ENCODE peak calls at places on chromosomes 2 and 18, in five cellular contexts. W is SK-N-SH, E is HepG2, C is GM12878, K is K562. Y is an unnamed sample.

GRCh38 chr2:181174880-181175590 is 194.6 kb downstream of the UBE2E3 start:
- DNase-seq in W (no peak), C (no peak), K (no peak), E (no peak), Y (no peak)

GRCh38 chr2:219521066-219521880 is 7.0 kb downstream of the ASIC4 start:
- DNase-seq in W (peak; percentile 91), K (peak; percentile 70), C (no peak), E (peak; percentile 33), Y (peak; percentile 79)

GRCh38 chr2:196174424-196174823 is 3.0 kb upstream of the STK17B start:
- DNase-seq in W (no peak), C (no peak), E (no peak), K (no peak), Y (no peak)

GRCh38 chr18:76348267-76349066 is 146.6 kb downstream of the ZNF516 start:
- DNase-seq in K (no peak), E (peak; percentile 81), C (no peak), W (no peak), Y (no peak)

GRCh38 chr2:144370937-144371584 is 148.9 kb downstream of the ZEB2 start:
- DNase-seq in C (no peak), W (no peak), E (peak; percentile 40), K (peak; percentile 21), Y (no peak)

GRCh38 chr18:73683618-73684238 is 463.9 kb downstream of the FBXO15 start:
- DNase-seq in W (no peak), E (no peak), C (no peak), K (no peak), Y (no peak)

GRCh38 chr2:225429718-225430117 is 30.2 kb downstream of the NYAP2 start:
- DNase-seq in K (no peak), W (peak; percentile 58), C (no peak), E (no peak), Y (no peak)

GRCh38 chr2:239234826-239235175 is 166.0 kb downstream of the HDAC4 start:
- DNase-seq in E (no peak), W (no peak), K (no peak), C (no peak), Y (no peak)

GRCh38 chr2:54775710-54776109 is 52.2 kb downstream of the EML6 start:
- DNase-seq in E (no peak), W (no peak), K (no peak), C (no peak), Y (no peak)

GRCh38 chr2:181678033-181678586 is 2.2 kb downstream of the NEUROD1 start:
- DNase-seq in W (no peak), K (peak; percentile 55), E (peak; percentile 45), C (no peak), Y (peak; percentile 42)

GRCh38 chr2:100791936-100792308 is 28.0 kb upstream of the NPAS2 start:
- DNase-seq in K (no peak), E (no peak), C (no peak), W (no peak), Y (no peak)

GRCh38 chr18:63409301-63409700 is 13.0 kb downstream of the VPS4B start:
- DNase-seq in K (no peak), E (no peak), W (no peak), C (no peak), Y (no peak)

GRCh38 chr2:190382851-190383250 is 25.3 kb upstream of the MFSD6 start:
- DNase-seq in E (peak; percentile 62), K (peak; percentile 27), W (peak; percentile 30), C (peak; percentile 43), Y (peak; percentile 14)

GRCh38 chr2:199258291-199258690 is 199.4 kb downstream of the SATB2 start:
- DNase-seq in W (no peak), C (no peak), K (no peak), E (no peak), Y (no peak)

GRCh38 chr2:199457147-199458016 is at the start of gene SATB2:
- DNase-seq in W (peak; percentile 47), E (no peak), K (peak; percentile 25), C (no peak), Y (peak; percentile 38)

GRCh38 chr18:26657618-26658581 is 109.5 kb upstream of the KCTD1 start:
- DNase-seq in K (no peak), C (no peak), E (no peak), W (peak; percentile 51), Y (no peak)

GRCh38 chr18:63137999-63138448 is 181.5 kb downstream of the BCL2 start:
- DNase-seq in K (no peak), W (no peak), E (no peak), C (no peak), Y (no peak)

GRCh38 chr2:62199392-62200125 is 3.6 kb downstream of the B3GNT2 start:
- DNase-seq in K (no peak), C (no peak), W (no peak), E (no peak), Y (no peak)

GRCh38 chr18:45687617-45688016 is 36.4 kb upstream of the SLC14A1 start:
- DNase-seq in C (no peak), E (no peak), W (no peak), K (peak; percentile 53), Y (no peak)

GRCh38 chr18:44943201-44943881 is 262.7 kb downstream of the SETBP1 start:
- DNase-seq in W (no peak), E (no peak), C (no peak), K (no peak), Y (no peak)

GRCh38 chr2:187194049-187194448 is 254.0 kb downstream of the CALCRL start:
- DNase-seq in K (no peak), E (no peak), W (no peak), C (no peak), Y (no peak)

GRCh38 chr18:63366270-63366990 is 576 bp downstream of the KDSR start:
- DNase-seq in W (peak; percentile 76), K (peak; percentile 45), E (peak; percentile 64), C (no peak), Y (peak; percentile 30)

GRCh38 chr2:169301596-169302330 is 60.6 kb downstream of the LRP2 start:
- DNase-seq in W (no peak), C (no peak), E (no peak), K (no peak), Y (no peak)

GRCh38 chr2:221096651-221097567 is 475.2 kb downstream of the EPHA4 start:
- DNase-seq in E (no peak), K (no peak), W (no peak), C (no peak), Y (no peak)

GRCh38 chr18:30280861-30281470 is 761.6 kb downstream of the DSC3 start:
- DNase-seq in C (no peak), K (peak; percentile 23), W (peak; percentile 1), E (peak; percentile 42), Y (peak; percentile 46)

GRCh38 chr2:240708457-240708856 is 16.8 kb downstream of the AQP12A start:
- DNase-seq in E (no peak), K (no peak), C (no peak), W (no peak), Y (no peak)

DNA sequence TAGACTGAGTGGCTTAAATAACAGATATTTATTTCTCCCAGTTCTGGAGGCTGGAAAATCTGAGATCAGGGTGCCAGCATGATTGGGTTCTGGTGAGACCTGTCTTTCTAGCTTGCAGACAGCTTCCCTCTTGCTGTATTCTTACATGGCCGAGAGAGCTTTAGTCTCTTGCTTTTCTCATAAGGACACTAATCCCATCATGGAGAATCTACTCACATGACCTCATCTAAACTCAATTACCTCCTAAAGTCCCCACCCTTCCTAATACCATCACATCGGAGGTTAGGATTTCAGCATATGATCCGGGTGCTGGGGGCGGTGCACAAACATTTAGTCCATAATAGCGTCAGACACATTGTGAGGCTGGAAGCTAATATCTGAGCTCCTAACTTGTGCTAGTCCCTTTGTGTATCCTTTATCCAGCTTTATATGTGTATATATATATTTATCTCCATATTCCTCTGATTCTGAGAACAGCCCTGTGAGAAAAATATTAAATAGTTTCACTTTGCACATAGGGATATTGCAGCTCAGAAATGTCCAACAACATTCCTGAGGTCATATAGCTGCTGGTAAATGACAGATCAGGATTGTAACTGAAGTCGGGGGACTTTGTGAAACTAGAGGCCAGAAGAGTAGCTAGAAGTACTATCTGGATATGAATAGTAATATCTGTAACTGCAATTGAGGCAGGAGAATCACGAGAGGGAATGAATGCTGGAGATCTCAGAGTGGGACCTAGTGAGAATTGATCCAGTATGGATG is 28.9 kb downstream of the MARCHF4 start:
- DNase-seq in K (no peak), C (no peak), W (no peak), E (no peak), Y (no peak)
- TF ChIP-seq FOXM1 in K (no peak), C (no peak), W (no peak), E (no peak), Y (no peak)

GRCh38 chr18:60372141-60372540 is 434 bp downstream of the MC4R start:
- DNase-seq in W (no peak), E (no peak), C (no peak), K (no peak), Y (no peak)

GRCh38 chr18:60377778-60378469 is 5.3 kb upstream of the MC4R start:
- DNase-seq in W (no peak), C (no peak), E (no peak), K (no peak), Y (no peak)

GRCh38 chr18:60372598-60372997 is at the start of gene MC4R:
- DNase-seq in K (no peak), E (no peak), C (no peak), W (peak; percentile 77), Y (peak; percentile 28)
- TF ChIP-seq FOXM1 in K (no peak), E (no peak), C (no peak), W (no peak), Y (no peak)

GRCh38 chr2:202718614-202719013 is 83.8 kb downstream of the FAM117B start:
- DNase-seq in E (peak; percentile 43), C (no peak), W (peak; percentile 36), K (no peak), Y (peak; percentile 27)
- TF ChIP-seq FOXM1 in E (no peak), C (no peak), W (no peak), K (no peak), Y (no peak)

GRCh38 chr2:236747426-236747825 is 177.8 kb downstream of the ACKR3 start:
- DNase-seq in W (no peak), E (no peak), C (no peak), K (no peak), Y (no peak)

GRCh38 chr2:236748801-236749200 is 179.2 kb downstream of the ACKR3 start:
- DNase-seq in W (no peak), E (no peak), C (no peak), K (no peak), Y (no peak)

GRCh38 chr2:236748385-236748784 is 178.8 kb downstream of the ACKR3 start:
- DNase-seq in E (no peak), W (no peak), K (no peak), C (no peak), Y (no peak)

GRCh38 chr2:236747925-236748324 is 178.3 kb downstream of the ACKR3 start:
- DNase-seq in W (no peak), E (no peak), C (no peak), K (no peak), Y (no peak)

DNA sequence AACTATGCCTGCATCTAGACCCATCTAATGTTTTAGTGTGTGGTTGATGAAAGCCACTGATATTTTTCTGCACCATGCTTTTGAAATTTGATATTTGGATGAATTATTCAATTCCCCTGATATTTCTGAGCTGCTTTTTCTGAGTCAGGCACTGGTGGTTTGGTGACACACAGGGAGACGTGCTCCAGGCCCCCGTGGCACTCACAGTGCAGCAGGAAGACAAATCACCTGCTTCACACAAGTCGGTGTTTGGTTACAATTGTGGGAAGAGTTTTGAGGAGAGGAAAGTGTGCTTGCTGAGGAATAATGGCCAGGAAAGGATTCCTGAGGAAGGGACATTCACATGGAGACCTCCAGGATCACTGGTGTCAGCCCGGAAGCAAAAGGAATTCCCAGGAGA is 179.7 kb downstream of the ACKR3 start:
- DNase-seq in C (no peak), E (no peak), K (no peak), W (no peak), Y (no peak)
- TF ChIP-seq FOXM1 in C (no peak), E (no peak), K (no peak), W (no peak), Y (no peak)